ENCODE peak calls at places on chromosomes 16 and 17, in four cellular contexts. X is effector CD4-positive, alpha-beta T cell; G is amygdala; J is cardiac muscle cell. D is an unnamed sample.

GRCh38 chr16:65249768-65250167 is 127.9 kb upstream of the CDH11 start:
- DNase-seq in G (no peak), X (no peak), J (peak), D (no peak)

GRCh38 chr17:73639926-73640325 is 4.3 kb downstream of the SDK2 start:
- DNase-seq in X (no peak), G (no peak), J (no peak), D (no peak)

GRCh38 chr16:50600582-50601283 is 52.5 kb downstream of the NKD1 start:
- DNase-seq in J (peak), G (no peak), X (no peak), D (no peak)

GRCh38 chr16:87278191-87279093 is 38.8 kb downstream of the C16orf95 start:
- DNase-seq in X (peak), J (peak), G (no peak), D (no peak)

GRCh38 chr17:59332890-59333377 is 1.5 kb downstream of the YPEL2 start:
- DNase-seq in X (no peak), G (no peak), J (no peak), D (no peak)

GRCh38 chr17:70239391-70239826 is 70.1 kb downstream of the KCNJ2 start:
- DNase-seq in J (no peak), X (no peak), G (no peak), D (no peak)

GRCh38 chr16:47676628-47677177 is 215.6 kb downstream of the PHKB start:
- DNase-seq in G (no peak), X (no peak), J (no peak), D (no peak)

GRCh38 chr17:17570207-17570797 is 21.2 kb downstream of the PEMT start:
- DNase-seq in X (no peak), G (no peak), J (peak), D (no peak)

GRCh38 chr17:56389356-56389755 is 204.1 kb upstream of the NOG start:
- DNase-seq in J (no peak), X (no peak), G (no peak), D (no peak)

GRCh38 chr16:74807052-74807646 is 32.5 kb upstream of the FA2H start:
- DNase-seq in G (no peak), X (no peak), J (no peak), D (no peak)

GRCh38 chr17:58088624-58089023 is 5.4 kb downstream of the DYNLL2 start:
- DNase-seq in G (no peak), X (no peak), J (no peak), D (no peak)

GRCh38 chr17:57810740-57811632 is 38.9 kb downstream of the MRPS23 start:
- DNase-seq in J (no peak), G (no peak), X (no peak), D (no peak)

GRCh38 chr16:28309811-28310311 is 17.5 kb downstream of the SBK1 start:
- DNase-seq in G (no peak), J (no peak), X (peak), D (peak)